ENCODE peak calls at places on chromosomes 2 and 18, in four cellular contexts. One of them, this sample, is unnamed. For H3K4me1, the result is how much of the 10 kb centered on the place peaks cover.

GRCh38 chr2:120929829-120930228 is 194.2 kb downstream of the GLI2 start:
- DNase-seq in K562: no peak
- DNase-seq in transverse colon: no peak
- DNase-seq in spleen: no peak
- DNase-seq in this sample: no peak

GRCh38 chr2:162480067-162480466 is 136.1 kb downstream of the GCA start:
- DNase-seq in K562: no peak
- DNase-seq in spleen: no peak
- DNase-seq in transverse colon: no peak
- DNase-seq in this sample: no peak

GRCh38 chr2:196259507-196260481 is 88.4 kb upstream of the STK17B start:
- DNase-seq in K562: peak
- DNase-seq in transverse colon: no peak
- DNase-seq in spleen: no peak
- DNase-seq in this sample: no peak

GRCh38 chr2:63790913-63791312 is 50.8 kb upstream of the UGP2 start:
- DNase-seq in K562: no peak
- DNase-seq in transverse colon: no peak
- DNase-seq in spleen: no peak
- DNase-seq in this sample: no peak

GRCh38 chr18:48994926-48995835 is 44.4 kb upstream of the SMAD7 start:
- DNase-seq in transverse colon: no peak
- DNase-seq in spleen: no peak
- DNase-seq in K562: no peak
- DNase-seq in this sample: no peak

GRCh38 chr2:78644849-78645248 is 380.7 kb upstream of the REG3G start:
- DNase-seq in spleen: no peak
- DNase-seq in transverse colon: no peak
- DNase-seq in K562: peak
- DNase-seq in this sample: no peak

GRCh38 chr2:44801289-44801675 is 140.2 kb upstream of the SIX3 start:
- DNase-seq in spleen: no peak
- DNase-seq in transverse colon: no peak
- DNase-seq in K562: no peak
- DNase-seq in this sample: no peak

GRCh38 chr2:68741238-68741637 is 6.6 kb downstream of the ARHGAP25 start:
- DNase-seq in spleen: no peak
- DNase-seq in transverse colon: no peak
- DNase-seq in K562: no peak
- DNase-seq in this sample: no peak

GRCh38 chr18:69557246-69557781 is 156.6 kb downstream of the DOK6 start:
- DNase-seq in transverse colon: no peak
- DNase-seq in K562: no peak
- DNase-seq in spleen: no peak
- DNase-seq in this sample: no peak

GRCh38 chr2:222514901-222515300 is 90.6 kb downstream of the SGPP2 start:
- DNase-seq in spleen: no peak
- DNase-seq in K562: no peak
- DNase-seq in transverse colon: no peak
- DNase-seq in this sample: no peak

GRCh38 chr18:66316708-66317107 is 287.2 kb downstream of the CDH19 start:
- DNase-seq in spleen: no peak
- DNase-seq in transverse colon: no peak
- DNase-seq in K562: no peak
- DNase-seq in this sample: no peak

GRCh38 chr2:73850009-73850408 is 21.2 kb downstream of the STAMBP start:
- DNase-seq in K562: no peak
- DNase-seq in transverse colon: no peak
- DNase-seq in spleen: no peak
- DNase-seq in this sample: no peak

GRCh38 chr2:240143801-240144648 is 3.6 kb upstream of the OTOS start:
- DNase-seq in spleen: peak
- DNase-seq in transverse colon: peak
- DNase-seq in K562: peak
- DNase-seq in this sample: peak

GRCh38 chr2:108640731-108641130 is 78.6 kb upstream of the RANBP2 start:
- DNase-seq in transverse colon: no peak
- DNase-seq in K562: no peak
- DNase-seq in spleen: no peak
- DNase-seq in this sample: no peak

GRCh38 chr18:35481960-35482366 is 15.8 kb downstream of the INO80C start:
- DNase-seq in spleen: no peak
- DNase-seq in transverse colon: no peak
- DNase-seq in K562: no peak
- DNase-seq in this sample: no peak

GRCh38 chr18:22827216-22827615 is 105.9 kb upstream of the RBBP8 start:
- DNase-seq in transverse colon: no peak
- DNase-seq in K562: no peak
- DNase-seq in spleen: no peak
- DNase-seq in this sample: no peak

GRCh38 chr2:200509227-200509607 is 651 bp downstream of the KCTD18 start:
- DNase-seq in K562: peak
- DNase-seq in transverse colon: no peak
- DNase-seq in spleen: no peak
- DNase-seq in this sample: no peak

GRCh38 chr2:158586491-158586890 is 129.7 kb downstream of the PKP4 start:
- DNase-seq in K562: no peak
- DNase-seq in spleen: no peak
- DNase-seq in transverse colon: no peak
- DNase-seq in this sample: no peak

GRCh38 chr2:109209412-109209811 is 80.4 kb downstream of the SH3RF3 start:
- DNase-seq in spleen: no peak
- DNase-seq in K562: no peak
- DNase-seq in transverse colon: no peak
- DNase-seq in this sample: no peak

GRCh38 chr18:56238576-56238975 is 399.8 kb downstream of the TXNL1 start:
- DNase-seq in spleen: no peak
- DNase-seq in transverse colon: no peak
- DNase-seq in K562: peak
- DNase-seq in this sample: no peak

GRCh38 chr18:55539240-55539639 is 48.8 kb downstream of the TCF4 start:
- DNase-seq in spleen: no peak
- DNase-seq in K562: no peak
- DNase-seq in transverse colon: no peak
- DNase-seq in this sample: no peak

GRCh38 chr2:3692375-3692774 is 11.0 kb upstream of the DCDC2C start:
- DNase-seq in K562: peak
- DNase-seq in spleen: no peak
- DNase-seq in transverse colon: no peak
- DNase-seq in this sample: no peak

GRCh38 chr18:21110667-21111350 is 804 bp downstream of the ROCK1 start:
- DNase-seq in transverse colon: peak
- DNase-seq in K562: peak
- DNase-seq in spleen: peak
- DNase-seq in this sample: peak

GRCh38 chr2:85433511-85434089 is 15.1 kb downstream of the SH2D6 start:
- DNase-seq in spleen: no peak
- DNase-seq in K562: no peak
- DNase-seq in transverse colon: peak
- DNase-seq in this sample: peak
- TF ChIP-seq POLR2AphosphoS5 in spleen: peak
- TF ChIP-seq POLR2AphosphoS5 in K562: no peak
- TF ChIP-seq POLR2AphosphoS5 in transverse colon: peak
- TF ChIP-seq POLR2AphosphoS5 in this sample: peak

GRCh38 chr2:28395334-28396061 is 2.8 kb downstream of the FOSL2 start:
- DNase-seq in spleen: no peak
- DNase-seq in K562: no peak
- DNase-seq in transverse colon: peak
- DNase-seq in this sample: no peak

GRCh38 chr2:28393115-28393836 is 618 bp downstream of the FOSL2 start:
- DNase-seq in K562: peak
- DNase-seq in spleen: peak
- DNase-seq in transverse colon: peak
- DNase-seq in this sample: peak

GRCh38 chr2:28397043-28397381 is 4.4 kb downstream of the FOSL2 start:
- DNase-seq in spleen: no peak
- DNase-seq in K562: no peak
- DNase-seq in transverse colon: no peak
- DNase-seq in this sample: no peak

GRCh38 chr2:28394331-28394877 is 1.7 kb downstream of the FOSL2 start:
- DNase-seq in spleen: peak
- DNase-seq in K562: no peak
- DNase-seq in transverse colon: peak
- DNase-seq in this sample: peak

GRCh38 chr2:28394997-28395333 is 2.3 kb downstream of the FOSL2 start:
- DNase-seq in K562: no peak
- DNase-seq in transverse colon: no peak
- DNase-seq in spleen: no peak
- DNase-seq in this sample: no peak
- H3K4me1 ChIP-seq in K562: under half
- H3K4me1 ChIP-seq in transverse colon: under half
- H3K4me1 ChIP-seq in spleen: half or more
- H3K4me1 ChIP-seq in this sample: under half

GRCh38 chr2:27493948-27494283 is 1.1 kb downstream of the FNDC4 start:
- DNase-seq in K562: no peak
- DNase-seq in transverse colon: no peak
- DNase-seq in spleen: no peak
- DNase-seq in this sample: no peak

GRCh38 chr2:27494284-27494943 is 586 bp downstream of the FNDC4 start:
- DNase-seq in spleen: peak
- DNase-seq in transverse colon: peak
- DNase-seq in K562: peak
- DNase-seq in this sample: no peak

GRCh38 chr2:27495840-27496356 is 741 bp upstream of the GCKR start:
- DNase-seq in transverse colon: no peak
- DNase-seq in K562: no peak
- DNase-seq in spleen: no peak
- DNase-seq in this sample: no peak

GRCh38 chr2:27496357-27497287 is at the start of gene GCKR:
- DNase-seq in K562: peak
- DNase-seq in transverse colon: no peak
- DNase-seq in spleen: no peak
- DNase-seq in this sample: peak

DNA sequence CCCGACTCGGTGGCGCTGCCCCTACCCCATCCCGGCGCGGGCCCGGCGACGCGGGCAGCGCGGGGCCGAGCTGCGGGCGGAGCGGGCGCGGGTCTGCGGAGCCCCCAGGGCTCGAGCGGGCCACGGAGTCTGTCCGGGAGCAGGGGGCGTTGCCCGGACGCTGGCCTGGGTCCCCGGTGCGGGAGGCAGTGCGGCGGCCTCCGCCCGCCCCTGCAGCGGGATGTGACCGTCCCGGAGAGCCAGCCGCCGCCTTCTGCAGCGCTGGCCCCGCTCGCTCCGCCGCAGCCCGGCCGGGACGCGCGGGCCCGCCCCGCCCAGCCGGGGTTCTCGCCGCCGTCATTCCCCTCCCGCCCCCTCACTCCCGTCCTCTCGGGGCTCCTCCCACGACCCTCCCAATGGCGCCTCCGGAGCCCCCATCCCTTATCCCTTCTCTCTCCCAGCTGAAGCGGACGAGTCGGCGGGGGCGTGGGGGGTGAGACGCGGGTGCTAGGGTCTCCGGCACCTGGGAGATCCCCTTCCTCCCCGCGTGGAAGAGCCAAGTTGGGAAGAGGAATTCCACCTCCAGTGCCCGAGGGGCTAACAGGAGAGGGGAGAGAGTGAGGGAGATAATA is at the start of gene FNDC4:
- DNase-seq in transverse colon: peak
- DNase-seq in spleen: peak
- DNase-seq in K562: peak
- DNase-seq in this sample: peak
- TF ChIP-seq POLR2A in transverse colon: no peak
- TF ChIP-seq POLR2A in spleen: no peak
- TF ChIP-seq POLR2A in K562: no peak
- TF ChIP-seq POLR2A in this sample: no peak

DNA sequence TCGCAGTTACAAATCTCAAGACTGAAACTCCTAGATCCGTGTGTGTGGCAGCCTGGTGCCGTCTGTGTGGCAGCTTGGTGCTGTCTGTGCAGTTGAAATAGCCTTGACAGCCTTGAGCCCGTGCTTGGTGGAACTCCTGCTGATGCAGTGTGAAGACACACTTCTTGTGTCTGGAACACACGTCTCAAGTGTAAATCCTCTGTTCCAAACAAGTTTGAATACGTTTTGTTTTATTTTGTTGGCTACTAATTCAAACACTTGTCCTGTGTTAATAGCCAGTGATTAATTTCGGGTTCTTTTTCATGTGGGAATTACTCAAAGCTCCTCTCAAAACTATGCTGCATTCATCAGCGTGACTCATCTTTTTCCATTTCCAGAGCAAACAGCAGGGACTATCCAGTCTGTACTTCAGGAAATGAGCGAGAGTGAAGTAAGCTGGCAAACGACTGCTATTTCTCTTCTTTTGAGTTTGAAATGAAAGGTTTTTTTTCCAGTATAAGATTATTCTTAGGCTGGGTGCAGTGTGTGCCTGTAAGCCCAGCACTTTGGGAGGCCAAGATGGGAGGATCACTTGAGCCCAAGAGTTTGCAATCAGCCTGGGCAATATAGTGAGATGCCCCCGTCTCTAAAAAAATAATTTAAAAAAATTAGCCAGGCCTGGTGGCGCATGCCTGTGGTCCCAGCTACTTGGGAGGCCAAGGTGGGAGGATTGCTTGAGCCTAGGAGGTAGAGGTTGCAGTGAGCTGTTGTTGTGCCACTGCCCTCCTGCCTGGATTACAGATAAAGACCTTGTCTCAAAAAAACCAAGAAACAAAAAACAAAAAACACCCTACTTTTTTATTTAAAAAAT is 152.9 kb downstream of the SPP2 start:
- DNase-seq in K562: no peak
- DNase-seq in transverse colon: no peak
- DNase-seq in spleen: no peak
- DNase-seq in this sample: no peak
- TF ChIP-seq POLR2AphosphoS5 in K562: no peak
- TF ChIP-seq POLR2AphosphoS5 in transverse colon: peak
- TF ChIP-seq POLR2AphosphoS5 in spleen: no peak
- TF ChIP-seq POLR2AphosphoS5 in this sample: no peak

DNA sequence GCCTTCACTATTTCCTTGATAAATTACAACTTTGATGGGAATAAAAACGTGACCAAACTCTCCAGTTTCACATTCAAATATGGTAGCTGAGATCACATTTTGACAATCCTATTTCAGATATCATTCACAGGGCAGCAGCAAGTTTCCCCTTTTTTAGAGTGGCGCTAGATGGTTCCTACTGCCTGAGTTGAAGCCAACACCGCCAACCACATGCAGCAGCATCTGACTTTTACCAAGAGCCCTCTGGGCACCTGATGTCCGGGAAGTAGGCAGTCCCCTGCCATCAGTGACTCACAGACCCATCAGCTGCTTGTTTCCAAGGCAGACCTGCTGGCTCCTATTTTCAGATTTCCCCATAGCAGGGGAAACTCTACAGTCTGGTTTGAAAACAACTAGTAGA is 4.0 kb upstream of the MREG start:
- DNase-seq in K562: no peak
- DNase-seq in spleen: no peak
- DNase-seq in transverse colon: peak
- DNase-seq in this sample: no peak
- H3K4me1 ChIP-seq in K562: under half
- H3K4me1 ChIP-seq in spleen: under half
- H3K4me1 ChIP-seq in transverse colon: under half
- H3K4me1 ChIP-seq in this sample: under half

GRCh38 chr2:10043906-10044601 is 704 bp downstream of the KLF11 start:
- DNase-seq in spleen: peak
- DNase-seq in transverse colon: peak
- DNase-seq in K562: peak
- DNase-seq in this sample: peak
- TF ChIP-seq POLR2A in spleen: no peak
- TF ChIP-seq POLR2A in transverse colon: peak
- TF ChIP-seq POLR2A in K562: no peak
- TF ChIP-seq POLR2A in this sample: no peak

This sample was measured in stomach.